ENCODE peak calls at places on chromosomes 12 and 14, in six cellular contexts. R, P, J, B, M and F are unnamed samples.

GRCh38 chr12:96466939-96467751 is 22.2 kb upstream of the CFAP54 start:
- DNase-seq in J (no peak), P (no peak), R (no peak), M (no peak), B (no peak), F (no peak)

GRCh38 chr14:100468557-100468956 is 118.7 kb downstream of the BEGAIN start:
- DNase-seq in P (no peak), B (no peak), J (no peak), M (no peak), R (no peak), F (no peak)

GRCh38 chr14:92408186-92408585 is 85.2 kb downstream of the SLC24A4 start:
- DNase-seq in J (no peak), B (no peak), R (no peak), M (peak; percentile 31), P (no peak), F (no peak)

GRCh38 chr14:31205681-31206535 is 1.7 kb downstream of the HECTD1 start:
- DNase-seq in J (no peak), R (no peak), P (no peak), M (peak; percentile 72), B (no peak), F (no peak)

GRCh38 chr14:103332143-103332919 is 1.7 kb upstream of the EIF5 start:
- DNase-seq in M (no peak), R (no peak), P (no peak), B (no peak), J (no peak), F (no peak)

GRCh38 chr12:46965880-46966279 is 113.5 kb upstream of the PCED1B start:
- DNase-seq in J (no peak), R (no peak), B (no peak), M (no peak), P (peak; percentile 62), F (no peak)

GRCh38 chr12:101552277-101552676 is 42.5 kb upstream of the MYBPC1 start:
- DNase-seq in J (no peak), B (peak; percentile 52), P (no peak), R (no peak), M (no peak), F (no peak)

GRCh38 chr12:57590892-57591566 is at the start of gene PIP4K2C:
- DNase-seq in M (peak; percentile 40), P (peak; percentile 81), J (peak; percentile 85), B (peak; percentile 78), R (peak; percentile 63), F (peak; percentile 91)

GRCh38 chr12:117100251-117100650 is 1.0 kb upstream of the TESC start:
- DNase-seq in R (no peak), B (no peak), J (no peak), P (no peak), M (no peak), F (no peak)

GRCh38 chr12:24937553-24938244 is 11.2 kb downstream of the BCAT1 start:
- DNase-seq in B (no peak), R (no peak), J (no peak), M (peak; percentile 46), P (no peak), F (no peak)

GRCh38 chr12:64826234-64826633 is 1.8 kb downstream of the TBC1D30 start:
- DNase-seq in R (peak; percentile 10), M (peak; percentile 61), B (peak; percentile 60), P (peak; percentile 51), J (no peak), F (peak; percentile 72)

GRCh38 chr12:101172316-101172715 is 37.7 kb downstream of the SLC5A8 start:
- DNase-seq in R (no peak), M (no peak), J (no peak), P (no peak), B (no peak), F (no peak)

GRCh38 chr12:69657376-69658137 is 41.5 kb downstream of the BEST3 start:
- DNase-seq in B (no peak), R (no peak), P (no peak), M (peak; percentile 12), J (no peak), F (no peak)

GRCh38 chr12:83656004-83656403 is 969.3 kb downstream of the TMTC2 start:
- DNase-seq in B (no peak), P (no peak), J (no peak), M (no peak), R (no peak), F (no peak)

GRCh38 chr12:58395056-58395455 is 453.7 kb downstream of the ATP23 start:
- DNase-seq in M (peak; percentile 27), R (no peak), B (no peak), P (no peak), J (no peak), F (no peak)

GRCh38 chr12:21248679-21249078 is 86.0 kb downstream of the SLCO1A2 start:
- DNase-seq in R (no peak), P (no peak), M (peak; percentile 18), J (no peak), B (no peak), F (no peak)

GRCh38 chr12:71556881-71557280 is 106.8 kb downstream of the ZFC3H1 start:
- DNase-seq in R (no peak), J (no peak), B (no peak), M (peak; percentile 88), P (no peak), F (no peak)

GRCh38 chr12:95304673-95305198 is 87.1 kb downstream of the VEZT start:
- DNase-seq in R (no peak), J (no peak), P (no peak), M (no peak), B (no peak), F (no peak)

GRCh38 chr12:44921736-44922135 is 45.6 kb upstream of the NELL2 start:
- DNase-seq in B (no peak), R (no peak), P (no peak), M (no peak), J (no peak), F (no peak)

GRCh38 chr12:118034429-118035193 is 18.1 kb downstream of the RFC5 start:
- DNase-seq in J (peak; percentile 42), R (no peak), P (no peak), B (no peak), M (peak; percentile 50), F (no peak)

GRCh38 chr14:37591941-37592287 is 3.1 kb downstream of the FOXA1 start:
- DNase-seq in P (no peak), R (no peak), M (no peak), J (no peak), B (peak; percentile 50), F (peak; percentile 77)

GRCh38 chr14:37594238-37594915 is 672 bp downstream of the FOXA1 start:
- DNase-seq in J (no peak), B (peak; percentile 84), R (no peak), M (peak; percentile 79), P (no peak), F (peak; percentile 79)

GRCh38 chr14:37593496-37594237 is 1.4 kb downstream of the FOXA1 start:
- DNase-seq in P (no peak), R (no peak), B (no peak), M (no peak), J (no peak), F (no peak)

GRCh38 chr14:37591311-37591940 is 3.6 kb downstream of the FOXA1 start:
- DNase-seq in M (no peak), J (no peak), B (no peak), R (no peak), P (no peak), F (peak; percentile 57)

DNA sequence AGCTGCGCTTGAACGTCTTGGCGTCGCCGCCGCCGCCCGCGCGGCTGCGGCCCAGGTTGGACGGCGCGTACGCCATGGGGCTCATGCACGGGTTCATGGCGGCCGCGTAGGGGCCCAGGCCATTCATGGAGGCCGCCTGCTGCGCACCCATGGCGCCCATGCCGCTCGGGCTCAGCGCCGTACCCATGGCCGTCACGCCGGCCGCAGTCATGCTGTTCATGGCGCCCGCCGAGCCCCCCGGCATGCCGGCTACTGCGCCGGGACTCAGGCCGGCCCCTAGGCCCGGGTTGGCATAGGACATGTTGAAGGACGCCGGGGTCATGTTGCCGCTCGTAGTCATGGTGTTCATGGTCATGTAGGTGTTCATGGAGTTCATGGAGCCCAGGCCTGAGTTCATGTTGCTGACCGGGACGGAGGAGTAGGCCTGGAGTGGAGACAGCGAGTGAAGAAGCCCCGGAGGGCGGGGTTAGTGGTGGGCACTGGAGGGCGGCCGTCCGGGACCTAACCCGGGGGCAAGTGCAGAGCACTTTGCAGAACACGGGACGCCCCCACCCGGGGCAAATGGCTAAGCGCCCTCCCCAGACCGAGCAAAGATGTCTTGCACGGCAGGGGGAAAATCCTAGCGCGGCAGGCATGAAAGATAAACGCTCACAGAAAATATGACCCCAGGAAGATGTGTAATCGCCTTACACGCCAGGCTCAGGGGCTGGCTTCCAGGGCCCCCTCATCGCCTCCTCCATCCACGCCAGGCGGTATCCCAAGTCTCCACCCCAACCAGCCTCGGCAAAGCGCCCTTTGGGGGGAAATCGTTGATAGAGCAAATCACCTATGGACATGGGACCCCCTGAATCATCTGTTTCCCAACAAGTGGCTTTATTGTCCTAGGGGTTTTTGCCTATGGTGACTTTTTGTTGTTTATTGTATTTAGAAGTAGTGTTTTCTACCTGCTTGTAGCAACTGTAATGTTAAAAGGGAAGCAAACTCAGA is 2.5 kb downstream of the FOXA1 start:
- DNase-seq in R (no peak), B (no peak), J (no peak), P (no peak), M (no peak), F (peak; percentile 47)
- H3K4me3 ChIP-seq in R (no peak overlapping the region), B (peak overlapping the region; percentile 36), J (no peak overlapping the region), P (no peak overlapping the region), M (peak overlapping the region; percentile 56), F (peak overlapping the region; percentile 54)

DNA sequence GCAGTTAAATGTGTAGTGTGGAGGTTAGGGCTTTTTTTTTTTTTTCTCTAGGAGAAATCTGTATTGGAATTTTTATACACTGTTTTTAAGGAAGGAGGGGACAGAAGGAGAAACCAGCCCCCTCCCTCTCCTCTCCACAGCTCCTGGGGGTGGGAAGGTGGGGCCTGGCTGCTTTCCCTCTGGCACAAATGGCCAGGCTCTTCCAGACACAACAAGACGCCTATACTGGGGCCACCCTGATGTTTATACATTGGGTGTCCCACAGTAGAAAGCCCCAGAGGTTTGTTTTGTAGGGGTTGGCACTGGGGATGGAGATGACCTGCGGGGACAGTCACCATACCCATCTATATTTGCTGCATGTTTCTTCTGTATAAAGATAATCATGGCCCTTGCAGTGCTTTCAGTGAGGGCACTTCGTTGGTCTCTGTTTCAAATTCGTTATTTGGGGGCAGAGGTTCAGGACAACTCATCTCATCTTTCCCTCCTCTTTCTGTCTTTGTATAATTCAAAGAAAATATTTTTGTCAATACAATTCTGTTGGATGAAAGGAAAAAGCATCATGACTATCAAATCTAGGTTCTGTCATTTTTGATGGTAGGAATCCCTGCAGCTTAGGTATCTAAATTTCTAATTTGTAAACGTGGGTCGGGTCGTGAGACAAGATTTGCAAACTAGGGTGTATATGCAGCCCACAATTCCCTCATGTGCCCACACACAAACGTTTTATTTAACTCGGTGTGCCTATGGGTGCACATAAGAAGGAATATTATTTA is 2.3 kb upstream of the HOTAIR start:
- DNase-seq in R (no peak), B (no peak), M (no peak), J (no peak), P (no peak), F (no peak)
- H3K4me3 ChIP-seq in R (no peak overlapping the region), B (no peak overlapping the region), M (no peak overlapping the region), J (no peak overlapping the region), P (no peak overlapping the region), F (no peak overlapping the region)

GRCh38 chr14:64293976-64294671 is at the start of gene ESR2:
- DNase-seq in M (peak; percentile 51), P (peak; percentile 19), R (peak; percentile 6), J (no peak), B (no peak), F (peak; percentile 53)
- H3K4me3 ChIP-seq in M (peak within 1 kb of the TSS; percentile 43), P (peak within 1 kb of the TSS; percentile 68), R (peak within 1 kb of the TSS; percentile 66), J (peak within 1 kb of the TSS; percentile 62), B (peak within 1 kb of the TSS; percentile 9), F (peak within 1 kb of the TSS; percentile 46)

DNA sequence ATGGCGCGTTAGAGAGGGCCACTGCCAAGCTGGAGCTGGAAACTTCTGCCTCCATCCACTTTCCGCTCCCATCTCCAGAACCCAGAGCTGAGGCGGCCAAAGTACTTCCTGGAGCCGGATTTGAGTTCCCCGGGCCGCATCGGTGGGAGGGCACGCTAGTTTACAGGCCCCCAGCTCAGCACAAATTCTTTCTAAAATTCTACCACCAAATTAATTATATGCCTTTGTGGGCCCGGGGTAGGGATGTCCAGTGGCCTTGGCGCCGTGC is 3.7 kb downstream of the RFX4 start:
- DNase-seq in J (no peak), B (no peak), P (no peak), R (no peak), M (no peak), F (no peak)
- H3K4me3 ChIP-seq in J (peak overlapping the region; percentile 64), B (no peak overlapping the region), P (peak overlapping the region; percentile 51), R (no peak overlapping the region), M (no peak overlapping the region), F (no peak overlapping the region)